ENCODE peak calls at places on chromosome 4, in four cellular contexts. J, O, F and N are unnamed samples.

GRCh38 chr4:173538903-173539445 is 8.9 kb upstream of the HAND2 start:
- DNase-seq in J (no peak), O (no peak), F (no peak), N (no peak)

GRCh38 chr4:112951362-112951962 is 98.0 kb upstream of the ANK2 start:
- DNase-seq in J (no peak), O (no peak), F (no peak), N (no peak)

GRCh38 chr4:10002278-10002677 is 19.0 kb downstream of the SLC2A9 start:
- DNase-seq in J (no peak), O (no peak), F (no peak), N (no peak)

GRCh38 chr4:48635310-48635709 is 144.8 kb downstream of the FRYL start:
- DNase-seq in J (no peak), O (no peak), F (no peak), N (no peak)

GRCh38 chr4:137531951-137532868 is at the start of gene PCDH18:
- DNase-seq in J (peak), O (peak), F (peak), N (peak)

GRCh38 chr4:169120624-169121023 is 110.6 kb upstream of the CBR4 start:
- DNase-seq in J (no peak), O (no peak), F (no peak), N (no peak)

GRCh38 chr4:57064811-57065711 is 45.1 kb downstream of the IGFBP7 start:
- DNase-seq in J (peak), O (no peak), F (peak), N (peak)

GRCh38 chr4:40199999-40200880 is 3.4 kb downstream of the RHOH start:
- DNase-seq in J (no peak), O (no peak), F (no peak), N (no peak)

GRCh38 chr4:115851918-115852766 is 738.7 kb upstream of the NDST4 start:
- DNase-seq in J (no peak), O (peak), F (peak), N (no peak)

GRCh38 chr4:91837608-91838029 is 466.1 kb upstream of the GRID2 start:
- DNase-seq in J (no peak), O (no peak), F (peak), N (no peak)

GRCh38 chr4:82372502-82372873 is 1.3 kb downstream of the HNRNPD start:
- DNase-seq in J (peak), O (peak), F (no peak), N (no peak)

GRCh38 chr4:145098675-145099037 is 545 bp downstream of the ABCE1 start:
- DNase-seq in J (no peak), O (no peak), F (peak), N (no peak)

GRCh38 chr4:147034372-147034771 is 88.7 kb upstream of the TTC29 start:
- DNase-seq in J (no peak), O (no peak), F (no peak), N (no peak)

GRCh38 chr4:74632634-74633033 is 161.7 kb downstream of the BTC start:
- DNase-seq in J (peak), O (no peak), F (peak), N (peak)

GRCh38 chr4:850323-850945 is 24.5 kb upstream of the CPLX1 start:
- DNase-seq in J (no peak), O (no peak), F (no peak), N (no peak)

GRCh38 chr4:48047896-48048295 is 31.3 kb downstream of the NIPAL1 start:
- DNase-seq in J (no peak), O (no peak), F (no peak), N (no peak)

GRCh38 chr4:177051473-177052060 is 258.1 kb upstream of the NEIL3 start:
- DNase-seq in J (no peak), O (no peak), F (no peak), N (no peak)

GRCh38 chr4:170940043-170940724 is 850.4 kb upstream of the AADAT start:
- DNase-seq in J (peak), O (no peak), F (no peak), N (no peak)

GRCh38 chr4:3408793-3409330 is 32.9 kb upstream of the HGFAC start:
- DNase-seq in J (peak), O (no peak), F (no peak), N (no peak)

GRCh38 chr4:10115271-10115656 is 1.3 kb downstream of the WDR1 start:
- DNase-seq in J (no peak), O (no peak), F (no peak), N (no peak)

GRCh38 chr4:151460434-151460833 is 51.5 kb downstream of the FHIP1A start:
- DNase-seq in J (no peak), O (no peak), F (no peak), N (no peak)

GRCh38 chr4:113945906-113946305 is 33.5 kb downstream of the ARSJ start:
- DNase-seq in J (no peak), O (no peak), F (no peak), N (no peak)

GRCh38 chr4:140372607-140373327 is 679 bp upstream of the SCOC start:
- DNase-seq in J (no peak), O (no peak), F (no peak), N (no peak)

GRCh38 chr4:186472948-186473347 is 82.4 kb downstream of the MTNR1A start:
- DNase-seq in J (no peak), O (no peak), F (no peak), N (peak)

GRCh38 chr4:24922416-24922815 is 9.6 kb upstream of the CCDC149 start:
- DNase-seq in J (no peak), O (no peak), F (no peak), N (no peak)

GRCh38 chr4:163679189-163679588 is 184.7 kb downstream of the TMA16 start:
- DNase-seq in J (no peak), O (no peak), F (no peak), N (no peak)

GRCh38 chr4:99400831-99401230 is 34.3 kb downstream of the ADH7 start:
- DNase-seq in J (no peak), O (no peak), F (no peak), N (no peak)

GRCh38 chr4:126338572-126338971 is 1023.8 kb downstream of the FAT4 start:
- DNase-seq in J (no peak), O (no peak), F (no peak), N (no peak)

GRCh38 chr4:2497931-2498330 is 29.0 kb downstream of the RNF4 start:
- DNase-seq in J (no peak), O (no peak), F (no peak), N (no peak)

GRCh38 chr4:165369522-165369921 is 9.3 kb upstream of the CPE start:
- DNase-seq in J (no peak), O (no peak), F (no peak), N (no peak)

GRCh38 chr4:150852237-150852636 is 162.8 kb downstream of the LRBA start:
- DNase-seq in J (no peak), O (no peak), F (no peak), N (no peak)

GRCh38 chr4:186660403-186660802 is 63.3 kb downstream of the FAT1 start:
- DNase-seq in J (no peak), O (no peak), F (no peak), N (no peak)

GRCh38 chr4:140935259-140935658 is 179.1 kb upstream of the TBC1D9 start:
- DNase-seq in J (no peak), O (no peak), F (no peak), N (no peak)

GRCh38 chr4:83561381-83561780 is 25.5 kb downstream of the GPAT3 start:
- DNase-seq in J (no peak), O (no peak), F (peak), N (no peak)

GRCh38 chr4:110287130-110287529 is 88.7 kb upstream of the ELOVL6 start:
- DNase-seq in J (no peak), O (no peak), F (peak), N (peak)

GRCh38 chr4:40992472-40993298 is 221.7 kb downstream of the APBB2 start:
- DNase-seq in J (no peak), O (no peak), F (peak), N (no peak)

GRCh38 chr4:38001927-38002326 is 41.7 kb downstream of the PTTG2 start:
- DNase-seq in J (no peak), O (no peak), F (no peak), N (no peak)